ENCODE peak calls at places on chromosomes 7 and 10, in four cellular contexts. C, B, F and Z are unnamed samples.

GRCh38 chr7:25726180-25726579 is 425.8 kb upstream of the NFE2L3 start:
- DNase-seq in C (no peak), F (no peak), B (peak; percentile 70), Z (peak; percentile 93)

GRCh38 chr7:36515847-36516246 is 126.2 kb downstream of the ANLN start:
- DNase-seq in B (no peak), F (no peak), C (no peak), Z (no peak)

GRCh38 chr7:45920543-45921380 is at the start of gene IGFBP3:
- DNase-seq in B (peak; percentile 93), F (peak; percentile 44), C (no peak), Z (peak; percentile 82)

GRCh38 chr10:90417466-90418210 is 440.2 kb downstream of the HTR7 start:
- DNase-seq in F (no peak), B (no peak), C (peak; percentile 13), Z (no peak)

GRCh38 chr7:28608766-28609165 is 196.4 kb downstream of the CREB5 start:
- DNase-seq in C (no peak), B (no peak), F (no peak), Z (no peak)

GRCh38 chr7:51251292-51251691 is 65.3 kb downstream of the COBL start:
- DNase-seq in B (no peak), C (no peak), F (no peak), Z (no peak)

GRCh38 chr7:159025161-159025779 is 119.4 kb downstream of the VIPR2 start:
- DNase-seq in F (no peak), C (peak; percentile 50), B (no peak), Z (no peak)

GRCh38 chr10:74078037-74078436 is 72.6 kb downstream of the AP3M1 start:
- DNase-seq in B (no peak), C (peak; percentile 97), F (no peak), Z (no peak)

GRCh38 chr7:150415161-150416160 is 35.0 kb upstream of the GIMAP8 start:
- DNase-seq in F (no peak), C (no peak), B (no peak), Z (no peak)

GRCh38 chr7:17056491-17057142 is 174.8 kb upstream of the AGR3 start:
- DNase-seq in B (no peak), C (no peak), F (no peak), Z (no peak)

GRCh38 chr7:155323001-155323638 is 25.4 kb downstream of the INSIG1 start:
- DNase-seq in F (no peak), C (no peak), B (no peak), Z (no peak)

GRCh38 chr7:39951156-39951942 is 1.3 kb downstream of the CDK13 start:
- DNase-seq in F (peak; percentile 71), B (peak; percentile 91), C (peak; percentile 59), Z (peak; percentile 87)

GRCh38 chr10:117223413-117224035 is 17.4 kb upstream of the SLC18A2 start:
- DNase-seq in C (no peak), B (no peak), F (no peak), Z (no peak)

GRCh38 chr10:1155791-1156615 is 99.8 kb downstream of the WDR37 start:
- DNase-seq in B (no peak), C (no peak), F (no peak), Z (no peak)